ENCODE peak calls at places on chromosomes 6 and 20, in nine cellular contexts. S is skeletal muscle cell; B is cardiac fibroblast; P is mesenchymal stem cell; Z is activated CD4-positive, alpha-beta T cell treated with anti-CD3 and anti-CD28 coated beads, Interleukin-2, amount 50 U/mL, for 1 hour; G is RCC 7860; K is activated gamma-delta T cell treated with Interleukin-2 at 50 U/mL for 16 hours; X is left ventricle myocardium inferior; Q is NCI-H1105. V is an unnamed sample.

GRCh38 chr6:125910518-125910917 is 46.1 kb upstream of the HINT3 start:
- DNase-seq in S (peak; percentile 43), B (peak; percentile 80), P (peak; percentile 80), Z (no peak), G (no peak), K (no peak), X (no peak), Q (no peak), V (no peak)

GRCh38 chr20:23826541-23827018 is at the start of gene CST2:
- DNase-seq in S (no peak), B (peak; percentile 16), P (peak; percentile 10), Z (no peak), G (peak; percentile 47), K (no peak), X (no peak), Q (no peak), V (peak; percentile 60)

GRCh38 chr6:51855310-51856082 is 231.9 kb downstream of the PKHD1 start:
- DNase-seq in S (peak; percentile 4), B (peak; percentile 64), P (peak; percentile 29), Z (no peak), G (peak; percentile 20), K (no peak), X (no peak), Q (peak; percentile 74), V (peak; percentile 47)

GRCh38 chr20:49460916-49461315 is 21.6 kb downstream of the KCNB1 start:
- DNase-seq in S (no peak), B (no peak), P (no peak), Z (no peak), G (peak; percentile 95), K (no peak), X (no peak), Q (peak; percentile 31), V (peak; percentile 73)

GRCh38 chr20:7392551-7392950 is 547.7 kb downstream of the HAO1 start:
- DNase-seq in S (no peak), B (peak; percentile 45), P (no peak), Z (no peak), G (no peak), K (no peak), X (no peak), Q (no peak), V (no peak)

GRCh38 chr20:11755071-11755881 is 162.4 kb upstream of the BTBD3 start:
- DNase-seq in S (peak; percentile 8), B (peak; percentile 49), P (peak; percentile 22), Z (no peak), G (no peak), K (no peak), X (no peak), Q (no peak), V (no peak)

GRCh38 chr6:47076422-47077344 is 34.6 kb upstream of the ADGRF1 start:
- DNase-seq in S (no peak), B (no peak), P (peak; percentile 84), Z (no peak), G (no peak), K (no peak), X (no peak), Q (no peak), V (no peak)

GRCh38 chr6:158303210-158303731 is 9.0 kb upstream of the TULP4 start:
- DNase-seq in S (no peak), B (no peak), P (no peak), Z (no peak), G (no peak), K (no peak), X (no peak), Q (no peak), V (no peak)

GRCh38 chr6:43668151-43669028 is 19.2 kb downstream of the MRPS18A start:
- DNase-seq in S (peak; percentile 18), B (peak; percentile 43), P (peak; percentile 56), Z (peak; percentile 41), G (peak; percentile 93), K (no peak), X (peak; percentile 61), Q (peak; percentile 62), V (no peak)

GRCh38 chr20:8790442-8791074 is 278.3 kb upstream of the PLCB4 start:
- DNase-seq in S (no peak), B (peak; percentile 73), P (peak; percentile 57), Z (no peak), G (peak; percentile 59), K (no peak), X (no peak), Q (peak; percentile 18), V (peak; percentile 52)

GRCh38 chr6:36735110-36735971 is 37.7 kb downstream of the RAB44 start:
- DNase-seq in S (peak; percentile 93), B (peak; percentile 68), P (peak; percentile 40), Z (no peak), G (no peak), K (peak; percentile 24), X (peak; percentile 87), Q (no peak), V (no peak)

GRCh38 chr6:156160007-156160787 is 617.0 kb upstream of the ARID1B start:
- DNase-seq in S (no peak), B (no peak), P (no peak), Z (no peak), G (no peak), K (no peak), X (no peak), Q (no peak), V (no peak)

GRCh38 chr6:72533601-72534000 is 88.3 kb upstream of the KCNQ5 start:
- DNase-seq in S (no peak), B (peak; percentile 34), P (no peak), Z (no peak), G (no peak), K (no peak), X (no peak), Q (no peak), V (no peak)

GRCh38 chr6:150186129-150186898 is 43.5 kb downstream of the PPP1R14C start:
- DNase-seq in S (no peak), B (no peak), P (no peak), Z (no peak), G (no peak), K (no peak), X (no peak), Q (no peak), V (no peak)

GRCh38 chr20:10798811-10799210 is 125.0 kb upstream of the JAG1 start:
- DNase-seq in S (peak; percentile 39), B (peak; percentile 23), P (no peak), Z (no peak), G (no peak), K (no peak), X (no peak), Q (no peak), V (no peak)

V was measured in A172.